ENCODE peak calls at places on chromosome 12, in six cellular contexts. B is Peyer's patch, K is psoas muscle, T is HCT116, P is transverse colon, F is mammary epithelial cell. G is an unnamed sample.

GRCh38 chr12:108237272-108237671 is 101.8 kb downstream of the CMKLR1 start:
- DNase-seq in B (no peak), K (no peak), T (peak), P (no peak), F (no peak), G (no peak)

GRCh38 chr12:111393700-111394275 is 11.9 kb upstream of the SH2B3 start:
- DNase-seq in B (peak), K (peak), T (no peak), P (peak), F (no peak), G (no peak)

GRCh38 chr12:21169878-21170472 is 39.0 kb downstream of the SLCO1B1 start:
- DNase-seq in B (peak), K (no peak), T (peak), P (peak), F (peak), G (peak)

GRCh38 chr12:71848212-71848611 is 8.7 kb downstream of the TBC1D15 start:
- DNase-seq in B (no peak), K (no peak), T (no peak), P (no peak), F (peak), G (no peak)

GRCh38 chr12:47033081-47033480 is 46.3 kb upstream of the PCED1B start:
- DNase-seq in B (no peak), K (peak), T (no peak), P (peak), F (peak), G (no peak)

GRCh38 chr12:89217472-89217871 is 134.8 kb downstream of the DUSP6 start:
- DNase-seq in B (no peak), K (no peak), T (no peak), P (no peak), F (no peak), G (no peak)

GRCh38 chr12:106226884-106227640 is 20.8 kb downstream of the CKAP4 start:
- DNase-seq in B (no peak), K (no peak), T (peak), P (no peak), F (peak), G (peak)

GRCh38 chr12:109153711-109154434 is 37.5 kb downstream of the ACACB start:
- DNase-seq in B (no peak), K (no peak), T (no peak), P (no peak), F (peak), G (no peak)

GRCh38 chr12:14833952-14834351 is 9.4 kb downstream of the ART4 start:
- DNase-seq in B (no peak), K (no peak), T (no peak), P (no peak), F (no peak), G (no peak)

GRCh38 chr12:96749978-96750377 is 157.1 kb upstream of the NEDD1 start:
- DNase-seq in B (no peak), K (no peak), T (no peak), P (no peak), F (no peak), G (no peak)

GRCh38 chr12:102567031-102567985 is 86.9 kb upstream of the IGF1 start:
- DNase-seq in B (no peak), K (no peak), T (no peak), P (no peak), F (peak), G (peak)

GRCh38 chr12:64221656-64222010 is 463 bp downstream of the KICS2 start:
- DNase-seq in B (peak), K (peak), T (peak), P (peak), F (peak), G (peak)

GRCh38 chr12:108495054-108495453 is 20.0 kb upstream of the FICD start:
- DNase-seq in B (no peak), K (no peak), T (peak), P (no peak), F (peak), G (no peak)

GRCh38 chr12:65511134-65511912 is 232.8 kb downstream of the MSRB3 start:
- DNase-seq in B (no peak), K (no peak), T (no peak), P (no peak), F (no peak), G (no peak)

GRCh38 chr12:49023812-49024211 is 5.2 kb upstream of the PRKAG1 start:
- DNase-seq in B (no peak), K (no peak), T (no peak), P (no peak), F (no peak), G (no peak)

GRCh38 chr12:56160160-56160763 is 2.1 kb downstream of the MYL6 start:
- DNase-seq in B (peak), K (no peak), T (no peak), P (peak), F (peak), G (no peak)

GRCh38 chr12:12032771-12033588 is 37.8 kb upstream of the BCL2L14 start:
- DNase-seq in B (peak), K (peak), T (peak), P (peak), F (peak), G (peak)

GRCh38 chr12:119547016-119547415 is 46.6 kb upstream of the TMEM233 start:
- DNase-seq in B (no peak), K (no peak), T (no peak), P (no peak), F (no peak), G (no peak)

GRCh38 chr12:51937941-51938340 is 13.6 kb upstream of the ACVR1B start:
- DNase-seq in B (no peak), K (no peak), T (no peak), P (no peak), F (no peak), G (no peak)

GRCh38 chr12:50057000-50057841 is at the start of gene ASIC1:
- DNase-seq in B (peak), K (peak), T (peak), P (peak), F (peak), G (peak)
- TF ChIP-seq CTCF in B (peak), K (peak), T (no peak), P (peak), F (peak), G (no peak)

GRCh38 chr12:81079280-81080076 is 1.6 kb downstream of the ACSS3 start:
- DNase-seq in B (no peak), K (no peak), T (no peak), P (no peak), F (no peak), G (no peak)
- H3K4me3 ChIP-seq in B (peak), K (peak), T (no peak), P (no peak), F (no peak), G (no peak)

GRCh38 chr12:60644076-60644475 is 1048.2 kb downstream of the SLC16A7 start:
- DNase-seq in B (no peak), K (no peak), T (no peak), P (no peak), F (no peak), G (no peak)
- TF ChIP-seq CTCF in B (no peak), K (no peak), T (peak), P (no peak), F (no peak), G (no peak)

DNA sequence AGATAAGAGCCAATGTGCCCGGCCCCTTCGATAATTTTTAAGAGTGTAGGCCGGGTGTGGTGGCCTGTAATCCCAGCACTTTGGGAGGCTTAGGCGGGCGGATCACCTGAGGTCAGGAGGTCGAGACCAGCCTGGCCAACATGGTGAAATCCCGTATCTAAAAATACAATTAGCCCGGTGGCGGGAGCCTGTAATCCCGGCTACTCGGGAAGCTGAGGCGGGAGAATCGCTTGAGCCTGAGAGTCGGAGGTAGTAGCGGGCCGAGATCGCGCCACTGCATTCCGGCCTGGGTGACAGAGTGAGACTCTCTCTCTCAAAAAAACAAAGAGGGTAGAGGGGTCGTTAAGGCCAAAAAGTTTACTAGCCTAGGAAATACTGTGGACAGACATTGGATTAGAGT is 2.6 kb downstream of the KRAS start:
- DNase-seq in B (no peak), K (no peak), T (no peak), P (no peak), F (no peak), G (no peak)
- H3K4me3 ChIP-seq in B (no peak), K (no peak), T (no peak), P (no peak), F (no peak), G (no peak)

GRCh38 chr12:4908694-4909396 is 860 bp upstream of the KCNA1 start:
- DNase-seq in B (no peak), K (no peak), T (no peak), P (no peak), F (no peak), G (peak)
- TF ChIP-seq CTCF in B (no peak), K (no peak), T (no peak), P (no peak), F (no peak), G (peak)

GRCh38 chr12:118061011-118061875 is at the start of gene WSB2:
- DNase-seq in B (peak), K (peak), T (no peak), P (peak), F (peak), G (no peak)

GRCh38 chr12:118064608-118065007 is 3.6 kb upstream of the WSB2 start:
- DNase-seq in B (no peak), K (no peak), T (no peak), P (no peak), F (no peak), G (no peak)

GRCh38 chr12:118061876-118062791 is 1.2 kb upstream of the WSB2 start:
- DNase-seq in B (peak), K (no peak), T (no peak), P (peak), F (peak), G (no peak)

GRCh38 chr12:118065380-118065779 is 4.4 kb upstream of the WSB2 start:
- DNase-seq in B (no peak), K (no peak), T (no peak), P (no peak), F (no peak), G (no peak)

GRCh38 chr12:118063567-118064391 is 2.8 kb upstream of the WSB2 start:
- DNase-seq in B (no peak), K (no peak), T (no peak), P (no peak), F (no peak), G (no peak)
- H3K4me3 ChIP-seq in B (no peak), K (no peak), T (no peak), P (no peak), F (no peak), G (no peak)

DNA sequence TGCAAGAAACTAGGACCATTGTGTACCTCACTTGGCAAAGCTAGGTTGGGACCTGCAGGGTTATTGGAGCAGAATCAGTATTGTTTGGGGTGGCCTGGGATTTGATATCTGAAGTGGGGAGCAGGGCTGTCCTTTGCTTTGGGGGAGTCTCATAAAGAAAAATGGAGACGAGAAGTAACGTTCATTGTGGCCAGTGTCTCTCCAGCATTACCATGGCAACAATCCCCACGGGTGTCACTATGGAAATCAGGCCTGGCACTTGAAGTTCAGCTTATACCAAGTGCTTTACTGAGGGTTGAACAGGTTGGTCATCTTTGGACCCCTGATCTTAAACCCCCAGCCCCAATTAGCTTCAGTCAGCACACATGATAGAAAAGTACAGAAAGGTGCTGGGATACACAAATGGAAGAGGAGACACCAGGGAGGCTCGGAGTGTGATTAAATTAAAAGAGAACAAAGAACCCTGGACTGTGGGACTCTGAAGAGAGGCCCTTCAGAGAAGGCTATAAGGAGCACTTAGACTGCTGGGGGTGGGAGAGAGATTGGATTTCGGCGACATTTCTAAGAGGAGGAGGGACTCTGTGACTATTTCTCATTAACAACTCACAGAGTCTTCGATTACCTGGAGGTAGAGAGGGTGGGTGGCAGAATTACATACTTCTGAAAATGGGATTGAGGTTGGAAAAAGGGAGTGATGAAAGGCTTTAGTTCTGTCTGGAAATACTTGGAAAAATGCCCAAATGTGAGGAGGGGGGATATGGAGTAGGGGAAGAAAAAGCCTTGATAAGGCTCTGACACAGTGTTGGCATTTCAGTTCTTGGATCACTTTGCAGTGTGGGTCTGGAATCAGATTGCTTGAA is 3.7 kb downstream of the KIF5A start:
- DNase-seq in B (no peak), K (no peak), T (no peak), P (no peak), F (no peak), G (no peak)
- TF ChIP-seq CTCF in B (no peak), K (no peak), T (no peak), P (no peak), F (no peak), G (no peak)

G was measured in astrocyte of the cerebellum.